ENCODE peak calls at places on chromosomes 1 and 21, in ten cellular contexts. P, Q, M, W, Y, J, S, B, O and U are unnamed samples.

GRCh38 chr1:24906760-24907490 is 23.2 kb downstream of the RUNX3 start:
- DNase-seq in O (no peak), J (peak), S (no peak), Q (no peak), Y (no peak), B (peak), W (peak), M (no peak), P (no peak), U (no peak)

GRCh38 chr1:100360790-100361232 is 8.5 kb downstream of the CDC14A start:
- DNase-seq in Y (no peak), M (peak), P (no peak), S (peak), Q (peak), W (no peak), O (peak), J (peak), B (no peak), U (no peak)

GRCh38 chr1:181221078-181221477 is 132.6 kb downstream of the IER5 start:
- DNase-seq in Y (no peak), J (no peak), O (no peak), P (peak), Q (no peak), W (no peak), B (no peak), S (no peak), M (no peak), U (no peak)

GRCh38 chr1:218705391-218705790 is 360.3 kb downstream of the TGFB2 start:
- DNase-seq in S (no peak), M (no peak), P (no peak), B (no peak), J (no peak), W (no peak), Q (no peak), Y (no peak), O (no peak), U (no peak)

GRCh38 chr1:25194576-25195020 is 37.7 kb downstream of the SYF2 start:
- DNase-seq in S (no peak), M (no peak), W (no peak), Y (peak), P (no peak), Q (no peak), O (no peak), B (no peak), J (no peak), U (peak)

GRCh38 chr1:11142618-11143391 is 43.1 kb upstream of the EXOSC10 start:
- DNase-seq in Q (no peak), P (no peak), B (no peak), Y (no peak), O (no peak), S (peak), M (no peak), W (no peak), J (no peak), U (no peak)

GRCh38 chr1:60657926-60658325 is 424.4 kb upstream of the NFIA start:
- DNase-seq in O (no peak), Q (no peak), Y (no peak), J (no peak), S (no peak), M (no peak), W (no peak), P (no peak), B (no peak), U (no peak)

GRCh38 chr1:197327776-197328364 is 59.8 kb downstream of the CRB1 start:
- DNase-seq in O (no peak), P (no peak), B (no peak), Y (no peak), Q (peak), W (no peak), M (no peak), J (no peak), S (peak), U (peak)

GRCh38 chr1:7528386-7529031 is 242.6 kb upstream of the VAMP3 start:
- DNase-seq in M (no peak), Q (no peak), W (peak), S (no peak), Y (no peak), J (no peak), B (peak), P (no peak), O (no peak), U (no peak)

GRCh38 chr1:201015551-201016091 is 7.9 kb downstream of the KIF21B start:
- DNase-seq in P (no peak), O (no peak), W (peak), Y (no peak), J (no peak), Q (no peak), M (no peak), S (no peak), B (peak), U (no peak)

GRCh38 chr1:215718888-215719287 is 151.8 kb downstream of the KCTD3 start:
- DNase-seq in S (no peak), Q (no peak), P (no peak), Y (no peak), O (no peak), B (no peak), M (no peak), W (no peak), J (no peak), U (no peak)

GRCh38 chr1:205934788-205935187 is 8.5 kb downstream of the SLC26A9 start:
- DNase-seq in S (no peak), M (no peak), B (no peak), O (no peak), P (no peak), W (no peak), Q (no peak), Y (no peak), J (no peak), U (peak)

GRCh38 chr1:234927312-234927967 is 201.2 kb downstream of the TOMM20 start:
- DNase-seq in Y (no peak), J (no peak), O (no peak), M (no peak), W (no peak), P (peak), B (no peak), Q (no peak), S (no peak), U (no peak)

GRCh38 chr1:77467196-77467595 is 185.4 kb downstream of the AK5 start:
- DNase-seq in O (no peak), W (no peak), B (no peak), M (no peak), P (no peak), S (no peak), Q (no peak), J (no peak), Y (no peak), U (no peak)

GRCh38 chr1:3402258-3403010 is 52.0 kb upstream of the ARHGEF16 start:
- DNase-seq in P (no peak), S (no peak), Y (peak), M (no peak), J (no peak), B (no peak), W (no peak), O (peak), Q (no peak), U (no peak)

GRCh38 chr1:30697571-30697970 is 25.8 kb downstream of the MATN1 start:
- DNase-seq in Y (no peak), O (peak), M (no peak), S (no peak), Q (no peak), J (peak), W (peak), B (peak), P (no peak), U (no peak)

GRCh38 chr21:44785620-44786344 is 15.8 kb downstream of the UBE2G2 start:
- DNase-seq in M (no peak), J (no peak), Q (no peak), W (no peak), S (peak), B (no peak), O (no peak), P (no peak), Y (no peak), U (no peak)

GRCh38 chr1:57060451-57060850 is 94.6 kb upstream of the C8B start:
- DNase-seq in Y (no peak), P (no peak), S (no peak), O (no peak), W (no peak), B (no peak), M (no peak), J (no peak), Q (peak), U (no peak)

GRCh38 chr1:160007577-160008200 is 24.1 kb downstream of the PIGM start:
- DNase-seq in P (no peak), Y (no peak), M (no peak), Q (peak), O (no peak), S (peak), W (no peak), B (no peak), J (no peak), U (peak)

GRCh38 chr1:56080123-56080522 is 499.2 kb downstream of the PLPP3 start:
- DNase-seq in M (no peak), Y (no peak), S (no peak), J (no peak), W (no peak), P (no peak), B (no peak), O (no peak), Q (no peak), U (peak)

GRCh38 chr1:114482585-114482984 is 28.4 kb downstream of the TRIM33 start:
- DNase-seq in W (no peak), B (peak), Y (no peak), S (no peak), M (no peak), J (no peak), O (no peak), P (no peak), Q (no peak), U (no peak)

GRCh38 chr1:25922633-25923567 is 16.7 kb upstream of the STMN1 start:
- DNase-seq in Q (peak), J (peak), P (peak), W (peak), M (peak), B (peak), S (peak), O (peak), Y (peak), U (no peak)

GRCh38 chr1:93433407-93433961 is 14.4 kb upstream of the FNBP1L start:
- DNase-seq in Q (no peak), M (no peak), J (no peak), B (no peak), Y (no peak), S (no peak), P (no peak), O (no peak), W (no peak), U (no peak)

GRCh38 chr1:93426183-93426582 is 21.7 kb upstream of the FNBP1L start:
- DNase-seq in P (no peak), J (no peak), O (no peak), M (no peak), Q (no peak), S (no peak), W (no peak), Y (no peak), B (no peak), U (no peak)

GRCh38 chr1:93427656-93428055 is 20.3 kb upstream of the FNBP1L start:
- DNase-seq in Y (no peak), B (no peak), P (no peak), S (no peak), M (no peak), O (no peak), W (no peak), J (no peak), Q (no peak), U (no peak)
- TF ChIP-seq CTCF in Y (no peak), B (no peak), P (no peak), S (no peak), M (no peak), O (no peak), W (no peak), J (no peak), Q (no peak), U (no peak)

GRCh38 chr1:150537732-150538684 is 11.2 kb upstream of the ADAMTSL4 start:
- DNase-seq in Y (no peak), J (peak), M (no peak), S (no peak), O (no peak), P (no peak), B (peak), W (no peak), Q (peak), U (peak)
- H3K27ac ChIP-seq in Y (no peak), J (peak), M (no peak), S (peak), O (peak), P (peak), B (no peak), W (no peak), Q (no peak), U (peak)

DNA sequence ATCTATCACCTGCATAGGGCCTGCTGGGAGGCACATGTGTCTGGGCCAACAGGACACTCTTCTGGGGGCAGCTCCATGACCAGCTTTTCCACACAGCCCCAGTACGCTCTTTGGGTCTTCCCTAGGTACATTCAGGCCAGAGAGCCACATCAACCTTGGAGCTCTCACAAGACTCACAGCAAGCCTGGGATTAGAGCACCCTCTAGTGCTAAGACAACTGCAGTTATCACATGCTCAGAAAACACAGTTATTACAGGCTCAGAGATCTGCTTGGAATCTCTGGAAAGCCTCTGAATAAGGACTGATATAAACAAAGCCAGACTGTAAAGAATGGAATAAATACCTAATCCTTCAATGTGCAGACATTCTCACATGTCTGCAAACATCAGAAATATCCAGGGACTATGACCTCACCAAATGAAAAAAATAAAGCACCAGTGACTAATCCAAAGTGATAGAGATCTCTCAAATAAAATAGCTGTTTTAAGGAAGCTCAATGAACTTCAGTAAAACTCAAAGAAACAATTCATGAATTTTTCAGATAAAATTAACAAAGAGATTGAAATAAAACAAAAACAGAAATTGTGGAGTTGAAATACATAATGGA is 563.9 kb upstream of the NR5A2 start:
- DNase-seq in W (no peak), P (no peak), O (no peak), J (no peak), S (peak), Y (no peak), Q (peak), M (no peak), B (no peak), U (peak)
- TF ChIP-seq CTCF in W (peak), P (no peak), O (no peak), J (no peak), S (peak), Y (no peak), Q (peak), M (no peak), B (peak), U (peak)

DNA sequence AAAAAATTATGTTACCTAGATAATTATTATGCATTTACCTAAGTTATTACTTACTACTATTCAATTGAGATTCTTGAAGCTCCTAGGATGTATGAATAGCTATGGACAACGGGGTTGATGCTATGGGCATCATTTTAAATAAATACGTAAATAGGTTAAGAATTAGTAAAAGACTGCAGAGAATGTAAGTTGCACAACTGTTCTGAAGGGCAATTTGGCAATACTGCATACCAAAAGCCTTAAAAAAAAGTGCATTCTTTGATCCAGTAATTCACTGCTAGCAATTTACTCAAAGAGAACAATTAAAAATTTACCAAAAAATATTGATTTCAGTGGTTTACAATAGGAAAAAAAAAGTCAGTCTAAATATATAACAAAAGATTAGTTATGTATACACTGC is 3.5 kb downstream of the ARPC5 start:
- DNase-seq in Y (no peak), W (no peak), Q (no peak), S (peak), B (no peak), M (no peak), P (no peak), O (no peak), J (no peak), U (no peak)
- H3K27ac ChIP-seq in Y (no peak), W (no peak), Q (no peak), S (no peak), B (peak), M (no peak), P (no peak), O (peak), J (peak), U (no peak)

GRCh38 chr1:207454046-207454964 is at the start of gene CR2:
- DNase-seq in J (peak), W (peak), M (peak), Y (peak), P (no peak), O (no peak), Q (peak), B (peak), S (no peak), U (peak)
- TF ChIP-seq CTCF in J (peak), W (peak), M (no peak), Y (no peak), P (no peak), O (no peak), Q (peak), B (peak), S (peak), U (peak)

GRCh38 chr1:94726981-94727685 is 93.0 kb upstream of the SLC44A3 start:
- DNase-seq in P (no peak), W (no peak), M (no peak), J (no peak), B (no peak), Q (no peak), S (no peak), Y (no peak), O (no peak), U (no peak)
- H3K27ac ChIP-seq in P (no peak), W (no peak), M (no peak), J (no peak), B (no peak), Q (no peak), S (peak), Y (no peak), O (no peak), U (peak)

GRCh38 chr1:155061381-155062150 is 2.0 kb upstream of the EFNA4 start:
- DNase-seq in P (peak), W (peak), Q (peak), M (peak), O (peak), J (peak), S (peak), Y (peak), B (peak), U (peak)

GRCh38 chr1:155053531-155054105 is 2.5 kb downstream of the ADAM15 start:
- DNase-seq in S (no peak), M (no peak), O (no peak), P (no peak), Q (no peak), Y (no peak), W (peak), B (no peak), J (no peak), U (no peak)

GRCh38 chr1:155057104-155057503 is 6.0 kb downstream of the ADAM15 start:
- DNase-seq in O (no peak), M (no peak), W (peak), Q (no peak), J (no peak), P (no peak), S (no peak), B (no peak), Y (no peak), U (no peak)

GRCh38 chr1:155060736-155061135 is 2.8 kb upstream of the EFNA4 start:
- DNase-seq in J (no peak), S (no peak), Q (no peak), M (no peak), W (peak), Y (no peak), B (no peak), O (no peak), P (no peak), U (no peak)

DNA sequence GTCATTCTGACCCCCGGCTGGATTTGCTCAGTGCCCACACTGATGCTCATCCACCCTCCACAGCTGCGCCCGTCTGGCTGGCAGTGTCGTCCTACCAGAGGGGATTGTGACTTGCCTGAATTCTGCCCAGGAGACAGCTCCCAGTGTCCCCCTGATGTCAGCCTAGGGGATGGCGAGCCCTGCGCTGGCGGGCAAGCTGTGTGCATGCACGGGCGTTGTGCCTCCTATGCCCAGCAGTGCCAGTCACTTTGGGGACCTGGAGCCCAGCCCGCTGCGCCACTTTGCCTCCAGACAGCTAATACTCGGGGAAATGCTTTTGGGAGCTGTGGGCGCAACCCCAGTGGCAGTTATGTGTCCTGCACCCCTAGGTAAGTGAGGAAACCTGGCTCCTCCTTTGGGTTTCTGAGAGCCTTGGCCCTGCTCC is 5.7 kb upstream of the EFNA4 start:
- DNase-seq in O (no peak), J (no peak), M (no peak), P (no peak), B (no peak), Q (no peak), S (no peak), W (peak), Y (no peak), U (no peak)
- TF ChIP-seq CTCF in O (no peak), J (no peak), M (no peak), P (no peak), B (no peak), Q (no peak), S (peak), W (no peak), Y (no peak), U (no peak)